ENCODE peak calls at places on chromosome 5, in four cellular contexts. N is endothelial cell of umbilical vein, Y is sigmoid colon, K is stomach. C is an unnamed sample. For H3K4me1, the result is how much of the 10 kb centered on the place peaks cover.

GRCh38 chr5:132437604-132438275 is 52.8 kb downstream of the IRF1 start:
- DNase-seq in N (peak), Y (peak), K (peak), C (peak)

GRCh38 chr5:73496984-73497457 is 1.2 kb upstream of the BTF3 start:
- DNase-seq in N (peak), Y (no peak), K (no peak), C (no peak)

GRCh38 chr5:126497506-126497905 is 74.3 kb downstream of the GRAMD2B start:
- DNase-seq in N (no peak), Y (no peak), K (no peak), C (no peak)

GRCh38 chr5:74422671-74423070 is 217.9 kb downstream of the ENC1 start:
- DNase-seq in N (no peak), Y (no peak), K (no peak), C (no peak)

GRCh38 chr5:84148651-84149050 is 236.0 kb downstream of the EDIL3 start:
- DNase-seq in N (no peak), Y (no peak), K (no peak), C (no peak)

GRCh38 chr5:43037929-43038510 is 2.1 kb downstream of the ANXA2R start:
- DNase-seq in N (peak), Y (no peak), K (no peak), C (no peak)

GRCh38 chr5:136201870-136202269 is 8.9 kb upstream of the SMIM32 start:
- DNase-seq in N (no peak), Y (no peak), K (no peak), C (peak)

GRCh38 chr5:144332265-144332664 is 161.6 kb downstream of the KCTD16 start:
- DNase-seq in N (no peak), Y (no peak), K (no peak), C (no peak)

GRCh38 chr5:72246239-72246580 is 73.8 kb downstream of the MRPS27 start:
- DNase-seq in N (peak), Y (no peak), K (no peak), C (no peak)

GRCh38 chr5:109324351-109324750 is 85.4 kb downstream of the PJA2 start:
- DNase-seq in N (no peak), Y (no peak), K (no peak), C (peak)

GRCh38 chr5:75286211-75286773 is 49.6 kb upstream of the ANKRD31 start:
- DNase-seq in N (no peak), Y (no peak), K (no peak), C (no peak)

GRCh38 chr5:161134123-161134522 is 282.1 kb upstream of the ATP10B start:
- DNase-seq in N (no peak), Y (no peak), K (no peak), C (no peak)

GRCh38 chr5:1067141-1068121 is 44.4 kb downstream of the SLC12A7 start:
- DNase-seq in N (no peak), Y (no peak), K (no peak), C (no peak)

GRCh38 chr5:157560560-157560959 is 15.0 kb downstream of the ADAM19 start:
- DNase-seq in N (no peak), Y (no peak), K (no peak), C (no peak)

GRCh38 chr5:157561105-157561504 is 14.5 kb downstream of the ADAM19 start:
- DNase-seq in N (no peak), Y (no peak), K (no peak), C (no peak)

GRCh38 chr5:157558089-157558595 is 17.4 kb downstream of the ADAM19 start:
- DNase-seq in N (no peak), Y (no peak), K (no peak), C (no peak)

GRCh38 chr5:157558681-157559080 is 16.9 kb downstream of the ADAM19 start:
- DNase-seq in N (no peak), Y (no peak), K (no peak), C (no peak)

GRCh38 chr5:157559301-157559700 is 16.3 kb downstream of the ADAM19 start:
- DNase-seq in N (no peak), Y (no peak), K (no peak), C (no peak)
- H3K4me1 ChIP-seq in N (under half), Y (half or more), K (half or more), C (half or more)

GRCh38 chr5:150486402-150487198 is 21.3 kb upstream of the NDST1 start:
- DNase-seq in N (peak), Y (no peak), K (peak), C (no peak)
- TF ChIP-seq POLR2AphosphoS5 in N (peak), Y (no peak), K (no peak), C (no peak)

GRCh38 chr5:14249258-14250093 is 106.3 kb downstream of the TRIO start:
- DNase-seq in N (no peak), Y (no peak), K (no peak), C (no peak)
- H3K4me1 ChIP-seq in N (under half), Y (half or more), K (under half), C (half or more)

GRCh38 chr5:139272471-139273321 is 20.8 kb upstream of the MATR3 start:
- DNase-seq in N (no peak), Y (no peak), K (no peak), C (no peak)

GRCh38 chr5:139268364-139269202 is 25.0 kb upstream of the MATR3 start:
- DNase-seq in N (no peak), Y (no peak), K (no peak), C (no peak)

GRCh38 chr5:139273322-139273571 is 20.3 kb upstream of the MATR3 start:
- DNase-seq in N (no peak), Y (no peak), K (no peak), C (no peak)

GRCh38 chr5:139273572-139274264 is 19.8 kb upstream of the MATR3 start:
- DNase-seq in N (peak), Y (peak), K (peak), C (peak)

GRCh38 chr5:139271201-139272027 is 22.1 kb upstream of the MATR3 start:
- DNase-seq in N (no peak), Y (no peak), K (no peak), C (no peak)
- TF ChIP-seq POLR2AphosphoS5 in N (no peak), Y (peak), K (peak), C (peak)

GRCh38 chr5:140344683-140345423 is 1.6 kb downstream of the HBEGF start:
- DNase-seq in N (no peak), Y (no peak), K (peak), C (no peak)
- H3K4me1 ChIP-seq in N (half or more), Y (half or more), K (half or more), C (half or more)

GRCh38 chr5:33468811-33469435 is 28.2 kb downstream of the TARS1 start:
- DNase-seq in N (no peak), Y (no peak), K (no peak), C (no peak)
- TF ChIP-seq POLR2AphosphoS5 in N (no peak), Y (no peak), K (no peak), C (no peak)

C was measured in esophagus muscularis mucosa.